ENCODE peak calls at places on chromosomes 13 and 19, in five cellular contexts. C is H1, U is IMR-90, L is H9, D is mesenchymal stem cell. T is an unnamed sample.

GRCh38 chr19:30919737-30920136 is 429.5 kb downstream of the TSHZ3 start:
- DNase-seq in C (no peak), U (no peak), L (no peak), D (no peak), T (no peak)

GRCh38 chr19:39303373-39304184 is 7.4 kb downstream of the IFNL1 start:
- DNase-seq in C (no peak), U (no peak), L (peak), D (no peak), T (no peak)

GRCh38 chr19:29878973-29879654 is 62.9 kb upstream of the URI1 start:
- DNase-seq in C (no peak), U (peak), L (peak), D (no peak), T (no peak)

GRCh38 chr19:48373567-48373966 is 9.4 kb downstream of the SYNGR4 start:
- DNase-seq in C (no peak), U (no peak), L (no peak), D (no peak), T (no peak)

GRCh38 chr19:16376649-16377048 is 52.0 kb downstream of the KLF2 start:
- DNase-seq in C (no peak), U (no peak), L (peak), D (peak), T (no peak)

GRCh38 chr13:27965343-27965739 is 3.8 kb downstream of the CDX2 start:
- DNase-seq in C (no peak), U (no peak), L (no peak), D (no peak), T (no peak)

GRCh38 chr13:97344250-97345175 is 89.5 kb upstream of the RAP2A start:
- DNase-seq in C (no peak), U (peak), L (no peak), D (peak), T (peak)

GRCh38 chr13:48733739-48734329 is 80.1 kb downstream of the CYSLTR2 start:
- DNase-seq in C (no peak), U (no peak), L (no peak), D (peak), T (no peak)

GRCh38 chr19:50162988-50163387 is at the start of gene IZUMO2:
- DNase-seq in C (no peak), U (no peak), L (peak), D (no peak), T (no peak)

GRCh38 chr19:8335343-8336071 is 7.6 kb downstream of the KANK3 start:
- DNase-seq in C (no peak), U (no peak), L (peak), D (no peak), T (no peak)

GRCh38 chr13:22793598-22794134 is 387.1 kb upstream of the SGCG start:
- DNase-seq in C (no peak), U (no peak), L (no peak), D (no peak), T (no peak)

GRCh38 chr19:7505682-7506384 is 10.1 kb upstream of the ZNF358 start:
- DNase-seq in C (no peak), U (no peak), L (no peak), D (peak), T (no peak)

GRCh38 chr19:35643255-35644205 is 2.0 kb downstream of the ETV2 start:
- DNase-seq in C (no peak), U (peak), L (peak), D (peak), T (peak)

GRCh38 chr19:23345838-23346237 is 49.4 kb downstream of the ZNF91 start:
- DNase-seq in C (peak), U (no peak), L (peak), D (no peak), T (no peak)

GRCh38 chr19:33755314-33756020 is 41.2 kb upstream of the KCTD15 start:
- DNase-seq in C (no peak), U (no peak), L (no peak), D (no peak), T (no peak)

GRCh38 chr13:72097568-72097967 is 230.6 kb upstream of the DACH1 start:
- DNase-seq in C (no peak), U (no peak), L (no peak), D (no peak), T (no peak)

GRCh38 chr19:2420490-2420889 is 6.9 kb downstream of the TIMM13 start:
- DNase-seq in C (no peak), U (no peak), L (no peak), D (no peak), T (no peak)

GRCh38 chr13:22103046-22103445 is 432.2 kb downstream of the FGF9 start:
- DNase-seq in C (no peak), U (no peak), L (no peak), D (no peak), T (no peak)

GRCh38 chr13:37597477-37597876 is 1.1 kb downstream of the POSTN start:
- DNase-seq in C (no peak), U (no peak), L (no peak), D (no peak), T (no peak)

GRCh38 chr13:79429309-79429708 is 23.3 kb upstream of the RBM26 start:
- DNase-seq in C (no peak), U (no peak), L (no peak), D (no peak), T (no peak)

GRCh38 chr13:81738364-81738763 is 1397.4 kb upstream of the SPRY2 start:
- DNase-seq in C (no peak), U (no peak), L (no peak), D (peak), T (no peak)

GRCh38 chr13:77779461-77780272 is 82.2 kb downstream of the SLAIN1 start:
- DNase-seq in C (no peak), U (peak), L (no peak), D (peak), T (peak)

GRCh38 chr13:41231786-41232185 is 31.6 kb downstream of the MTRF1 start:
- DNase-seq in C (no peak), U (peak), L (no peak), D (peak), T (no peak)

GRCh38 chr13:82758056-82758455 is 1124.2 kb downstream of the SLITRK1 start:
- DNase-seq in C (peak), U (peak), L (peak), D (no peak), T (no peak)

GRCh38 chr19:10318807-10319426 is 3.1 kb upstream of the FDX2 start:
- DNase-seq in C (no peak), U (no peak), L (no peak), D (no peak), T (no peak)

GRCh38 chr19:10325732-10326131 is 7.6 kb downstream of the RAVER1 start:
- DNase-seq in C (no peak), U (no peak), L (no peak), D (no peak), T (no peak)

GRCh38 chr19:10321417-10321797 is 5.6 kb upstream of the FDX2 start:
- DNase-seq in C (no peak), U (no peak), L (no peak), D (no peak), T (no peak)

GRCh38 chr19:10320602-10321416 is 5.0 kb upstream of the FDX2 start:
- DNase-seq in C (no peak), U (no peak), L (no peak), D (no peak), T (no peak)

GRCh38 chr19:10321874-10322835 is 6.3 kb upstream of the FDX2 start:
- DNase-seq in C (no peak), U (no peak), L (no peak), D (no peak), T (no peak)
- H3K9ac ChIP-seq in C (no peak), U (no peak), L (no peak), D (no peak), T (no peak)

GRCh38 chr13:51148223-51148951 is 37.3 kb upstream of the C13orf42 start:
- DNase-seq in C (peak), U (no peak), L (peak), D (no peak), T (peak)

GRCh38 chr13:51148952-51149573 is 38.0 kb upstream of the C13orf42 start:
- DNase-seq in C (peak), U (peak), L (peak), D (peak), T (peak)

GRCh38 chr13:51146667-51147066 is 35.6 kb upstream of the C13orf42 start:
- DNase-seq in C (no peak), U (no peak), L (no peak), D (no peak), T (no peak)

GRCh38 chr13:51151463-51151862 is 40.4 kb upstream of the C13orf42 start:
- DNase-seq in C (no peak), U (no peak), L (no peak), D (no peak), T (no peak)

GRCh38 chr13:51147732-51148131 is 36.7 kb upstream of the C13orf42 start:
- DNase-seq in C (no peak), U (no peak), L (no peak), D (no peak), T (no peak)
- H2BK5ac ChIP-seq in C (peak), U (no peak), L (peak), D (no peak), T (no peak)

GRCh38 chr13:112658807-112659206 is 31.0 kb upstream of the ATP11A start:
- DNase-seq in C (no peak), U (peak), L (no peak), D (peak), T (no peak)
- H3K9ac ChIP-seq in C (no peak), U (no peak), L (no peak), D (no peak), T (no peak)

DNA sequence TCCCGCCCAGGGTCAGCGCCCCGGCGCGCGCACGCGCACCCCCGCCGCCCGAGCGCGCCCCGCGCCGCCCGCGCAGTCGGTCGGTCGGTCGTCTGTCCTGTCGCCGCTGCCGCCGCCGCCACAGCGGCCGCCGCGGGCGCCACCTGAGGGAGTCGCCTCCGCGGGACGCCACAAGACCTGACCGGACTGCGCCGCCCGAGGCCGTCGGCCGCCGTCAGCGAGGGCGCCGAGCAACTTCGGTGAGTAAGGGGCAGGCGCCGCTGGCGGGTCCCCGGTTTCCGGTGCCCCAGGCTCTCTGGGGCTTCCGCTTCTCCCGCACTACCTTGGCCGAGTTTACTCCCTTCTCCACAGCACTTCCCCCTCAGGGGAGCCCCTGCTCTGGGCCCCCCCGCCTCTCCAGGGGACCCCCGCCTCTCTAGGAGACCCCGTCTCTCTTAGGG is 19.6 kb upstream of the GATAD2A start:
- DNase-seq in C (no peak), U (no peak), L (peak), D (no peak), T (no peak)
- H2BK5ac ChIP-seq in C (peak), U (no peak), L (no peak), D (no peak), T (peak)

T was measured in neuronal stem cell.